ENCODE peak calls at places on chromosomes 2 and 18, in eight cellular contexts. M is left ventricle myocardium inferior, J is endodermal cell, R is GM23248, A is neural progenitor cell, O is aorta, P is psoas muscle, T is DND-41. H is an unnamed sample.
A peak's percentile ranks its signal among the peaks of the same experiment; 100 is the strongest.

GRCh38 chr18:986071-986470 is 81.4 kb downstream of the ADCYAP1 start:
- DNase-seq in R (no peak), J (peak; percentile 66), O (peak; percentile 51), T (no peak), P (no peak), M (no peak), A (peak; percentile 35), H (no peak)

GRCh38 chr2:61145990-61146389 is 16.0 kb upstream of the C2orf74 start:
- DNase-seq in T (no peak), O (no peak), J (no peak), M (no peak), A (no peak), P (no peak), R (no peak), H (no peak)

GRCh38 chr2:218722419-218722818 is 11.8 kb downstream of the TTLL4 start:
- DNase-seq in T (no peak), P (no peak), O (no peak), M (no peak), A (no peak), J (no peak), R (no peak), H (no peak)

GRCh38 chr18:22230403-22231042 is 61.1 kb downstream of the GATA6 start:
- DNase-seq in P (no peak), O (no peak), R (peak; percentile 88), A (no peak), M (no peak), T (no peak), J (no peak), H (no peak)

GRCh38 chr2:62195421-62196277 is at the start of gene B3GNT2:
- DNase-seq in A (peak; percentile 93), J (peak; percentile 92), P (peak; percentile 88), R (peak; percentile 90), M (peak; percentile 88), O (peak; percentile 89), T (peak; percentile 84), H (peak; percentile 87)

GRCh38 chr2:68811364-68811763 is 59.8 kb downstream of the BMP10 start:
- DNase-seq in O (peak; percentile 82), P (no peak), M (peak; percentile 42), J (no peak), A (no peak), T (no peak), R (peak; percentile 33), H (no peak)

GRCh38 chr2:47559079-47559684 is 156.2 kb downstream of the MSH2 start:
- DNase-seq in M (no peak), J (peak; percentile 53), R (peak; percentile 59), P (no peak), T (peak; percentile 17), O (no peak), A (peak; percentile 49), H (no peak)

GRCh38 chr2:34365937-34366336 is 766.8 kb upstream of the FAM98A start:
- DNase-seq in M (no peak), T (no peak), J (peak; percentile 94), R (no peak), A (peak; percentile 90), P (no peak), O (no peak), H (no peak)

GRCh38 chr2:166439078-166439477 is 55.0 kb downstream of the SCN7A start:
- DNase-seq in M (no peak), O (no peak), J (no peak), T (no peak), R (no peak), A (no peak), P (no peak), H (no peak)

GRCh38 chr18:27750014-27750413 is 426.9 kb downstream of the CDH2 start:
- DNase-seq in A (peak; percentile 20), P (no peak), O (no peak), T (peak; percentile 33), R (peak; percentile 66), M (no peak), J (peak; percentile 92), H (no peak)

GRCh38 chr2:45242161-45242741 is 233.0 kb upstream of the SIX2 start:
- DNase-seq in J (no peak), M (peak; percentile 22), T (no peak), R (peak; percentile 54), O (no peak), P (peak; percentile 82), A (no peak), H (no peak)

GRCh38 chr2:47690132-47690531 is 92.8 kb upstream of the MSH6 start:
- DNase-seq in A (no peak), R (no peak), T (no peak), J (no peak), M (no peak), O (no peak), P (no peak), H (no peak)

GRCh38 chr2:176827269-176827668 is 385.3 kb upstream of the HNRNPA3 start:
- DNase-seq in A (no peak), J (no peak), R (peak; percentile 65), P (no peak), M (no peak), O (no peak), T (no peak), H (no peak)

GRCh38 chr2:157439792-157440186 is 4.1 kb downstream of the CYTIP start:
- DNase-seq in M (no peak), R (no peak), T (no peak), P (no peak), A (no peak), J (no peak), O (no peak), H (no peak)

GRCh38 chr2:216404010-216404618 is 8.2 kb upstream of the SMARCAL1 start:
- DNase-seq in T (peak; percentile 48), R (peak; percentile 54), P (no peak), O (no peak), M (no peak), J (peak; percentile 72), A (peak; percentile 50), H (peak; percentile 15)

GRCh38 chr2:16005819-16006536 is 65.6 kb downstream of the MYCN start:
- DNase-seq in J (no peak), R (no peak), O (peak; percentile 69), T (no peak), M (no peak), A (no peak), P (no peak), H (no peak)

GRCh38 chr2:3362686-3363085 is 14.9 kb downstream of the EIPR1 start:
- DNase-seq in A (no peak), O (no peak), P (no peak), T (no peak), R (no peak), J (no peak), M (no peak), H (no peak)

DNA sequence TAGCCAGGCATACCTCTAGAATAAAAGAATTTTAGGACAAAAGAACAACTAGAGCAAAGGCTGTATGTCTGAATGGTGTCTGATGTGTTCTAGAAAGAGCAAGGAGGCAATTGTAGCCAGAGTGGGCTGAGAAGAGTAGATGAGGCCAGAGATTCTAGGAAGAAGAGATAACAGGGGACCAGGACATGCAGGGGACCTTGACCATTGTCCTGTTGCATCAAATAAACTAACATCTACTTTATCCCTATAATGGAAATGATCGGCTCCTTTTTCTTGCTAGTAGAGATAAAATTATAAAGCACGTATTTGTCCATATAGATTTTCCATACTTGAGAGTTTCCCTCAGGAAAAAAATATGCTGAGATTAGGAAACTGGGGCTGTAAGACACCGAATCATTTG is 2.6 kb downstream of the ACADL start:
- DNase-seq in P (no peak), A (no peak), R (no peak), J (no peak), T (no peak), M (no peak), O (no peak), H (no peak)
- H3K27me3 ChIP-seq in P (no peaks in the 10 kb centered on the region), A (peaks cover 50% of the 10 kb centered on the region), R (peaks cover 60% of the 10 kb centered on the region), J (peaks cover 36% of the 10 kb centered on the region), T (peaks cover 4% of the 10 kb centered on the region), M (peaks cover 34% of the 10 kb centered on the region), O (no peaks in the 10 kb centered on the region), H (peaks cover 64% of the 10 kb centered on the region)

DNA sequence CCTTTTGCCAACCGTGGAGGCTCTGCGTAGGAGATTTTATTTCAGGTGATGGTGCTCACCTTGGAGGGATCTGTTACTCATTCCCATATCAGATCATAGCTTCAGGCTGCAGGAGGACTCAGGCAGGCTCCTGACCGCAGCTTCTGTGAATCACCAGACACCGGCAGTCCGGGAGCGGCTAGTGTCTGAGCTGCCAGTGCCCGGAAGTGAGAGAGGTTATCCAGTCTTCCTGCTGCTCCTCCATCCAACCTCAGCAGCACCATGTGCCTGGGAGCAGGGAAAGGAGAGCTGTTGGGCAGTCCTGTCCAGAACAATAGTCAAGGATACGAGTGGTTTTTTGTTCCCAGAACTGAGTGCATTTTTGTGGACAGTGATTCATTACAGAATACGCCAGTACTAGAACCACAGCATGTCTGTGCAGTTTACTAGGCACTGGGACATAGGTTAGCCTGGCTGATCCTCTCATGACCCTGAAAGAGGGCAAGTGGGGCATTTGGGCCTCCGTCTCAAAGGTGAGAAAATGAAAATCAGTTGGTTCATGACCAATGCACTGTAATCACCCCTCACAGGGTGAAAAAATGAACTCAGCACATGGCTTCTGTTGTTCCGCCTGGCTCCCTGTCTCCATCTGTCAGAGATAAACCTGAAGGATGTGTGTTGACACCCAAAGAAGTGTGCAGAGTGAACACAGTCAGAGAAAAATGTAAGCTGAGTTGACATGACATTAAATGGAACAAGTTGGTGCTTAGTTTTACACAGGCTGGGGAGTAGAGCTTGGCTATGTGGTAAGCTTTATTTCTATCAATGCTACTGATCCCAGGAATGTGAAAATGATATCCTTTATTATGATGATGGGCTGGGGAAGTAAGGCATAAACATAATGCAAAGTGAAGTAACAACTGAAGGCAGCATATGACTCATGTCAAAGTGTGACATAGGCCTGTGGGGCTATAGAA is 12.2 kb downstream of the FHOD3 start:
- DNase-seq in J (peak; percentile 42), P (peak; percentile 68), R (peak; percentile 98), A (no peak), M (no peak), O (no peak), T (no peak), H (no peak)
- H3K27ac ChIP-seq in J (no peak overlapping the region), P (peak overlapping the region; percentile 39), R (peak overlapping the region; percentile 97), A (no peak overlapping the region), M (peak overlapping the region; percentile 60), O (no peak overlapping the region), T (no peak overlapping the region), H (no peak overlapping the region)

GRCh38 chr2:32058130-32058529 is 5.2 kb upstream of the SPAST start:
- DNase-seq in T (no peak), R (peak; percentile 19), J (no peak), O (no peak), A (no peak), M (no peak), P (no peak), H (no peak)
- H3K27me3 ChIP-seq in T (no peaks in the 10 kb centered on the region), R (no peaks in the 10 kb centered on the region), J (no peaks in the 10 kb centered on the region), O (no peaks in the 10 kb centered on the region), A (no peaks in the 10 kb centered on the region), M (no peaks in the 10 kb centered on the region), P (no peaks in the 10 kb centered on the region), H (no peaks in the 10 kb centered on the region)

DNA sequence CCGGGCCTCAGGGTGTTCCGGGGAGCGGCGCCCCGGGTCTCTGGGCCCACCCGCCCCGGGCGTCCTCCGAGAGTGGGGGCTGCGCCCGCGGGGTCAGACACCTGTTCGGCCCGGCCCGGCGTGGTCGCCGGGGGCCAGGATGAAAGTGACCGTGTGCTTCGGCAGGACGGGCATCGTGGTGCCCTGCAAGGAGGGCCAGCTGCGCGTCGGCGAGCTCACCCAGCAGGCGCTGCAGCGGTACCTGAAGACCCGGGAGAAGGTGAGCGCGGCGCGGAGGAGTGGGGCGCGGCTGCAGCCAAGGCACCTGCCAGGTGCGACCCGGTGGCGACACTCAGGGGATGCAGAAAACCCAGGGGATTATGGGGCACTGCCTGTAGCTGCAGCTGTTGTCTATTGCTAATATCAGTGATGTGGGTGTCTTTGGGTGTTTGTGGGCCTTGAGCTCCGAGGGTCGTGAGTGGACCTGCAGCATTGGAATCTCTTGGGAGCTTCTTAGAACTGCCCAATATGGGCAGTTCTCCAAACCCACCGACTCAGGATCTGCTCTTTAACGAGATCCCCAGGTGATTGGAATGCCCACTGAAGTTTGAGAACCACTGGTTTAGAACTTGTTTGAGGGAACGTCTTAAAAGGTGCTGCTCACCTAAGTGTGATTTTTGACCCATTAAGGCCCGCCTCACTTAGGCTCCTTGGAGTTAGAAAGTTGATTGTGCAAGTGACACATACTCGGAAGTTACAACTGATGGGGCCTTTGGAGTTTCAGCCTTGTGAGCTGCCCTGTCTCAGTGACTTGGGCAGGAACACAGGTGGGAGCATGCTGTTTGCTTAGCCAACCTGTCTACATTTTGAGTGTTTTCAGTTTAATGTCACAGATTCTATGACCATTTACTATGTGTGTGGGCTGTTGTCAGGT is 842 bp downstream of the PARD3B start:
- DNase-seq in R (peak; percentile 37), J (peak; percentile 77), T (no peak), O (no peak), P (no peak), M (no peak), A (no peak), H (no peak)
- H3K27ac ChIP-seq in R (no peak overlapping the region), J (no peak overlapping the region), T (no peak overlapping the region), O (peak overlapping the region; percentile 38), P (peak overlapping the region; percentile 70), M (peak overlapping the region; percentile 80), A (no peak overlapping the region), H (no peak overlapping the region)

H was measured in CD4-positive, alpha-beta T cell.